ENCODE peak calls at places on chromosomes 4 and X, in seven cellular contexts. One of them, this sample, is unnamed.

GRCh38 chr4:185016946-185017797 is 1.1 kb upstream of the HELT start:
- DNase-seq in head of caudate nucleus: no peak
- DNase-seq in cardiac fibroblast: no peak
- DNase-seq in T-helper 2 cell: no peak
- DNase-seq in stimulated activated naive CD8-positive, alpha-beta T cell treated with anti-CD3 and anti-CD28 coated beads, Interleukin-15, Interleukin-2, amounts not matched to agents 100 U/mL and 50 U/mL, for 24 hours: no peak
- DNase-seq in uterus: no peak
- DNase-seq in AG09309: no peak
- DNase-seq in this sample: no peak

GRCh38 chr4:1716065-1716945 is 4.2 kb upstream of the SLBP start:
- DNase-seq in head of caudate nucleus: no peak
- DNase-seq in cardiac fibroblast: no peak
- DNase-seq in T-helper 2 cell: no peak
- DNase-seq in stimulated activated naive CD8-positive, alpha-beta T cell treated with anti-CD3 and anti-CD28 coated beads, Interleukin-15, Interleukin-2, amounts not matched to agents 100 U/mL and 50 U/mL, for 24 hours: no peak
- DNase-seq in uterus: no peak
- DNase-seq in AG09309: no peak
- DNase-seq in this sample: no peak

GRCh38 chr4:11585506-11585905 is 156.8 kb upstream of the HS3ST1 start:
- DNase-seq in head of caudate nucleus: peak
- DNase-seq in cardiac fibroblast: peak
- DNase-seq in T-helper 2 cell: no peak
- DNase-seq in stimulated activated naive CD8-positive, alpha-beta T cell treated with anti-CD3 and anti-CD28 coated beads, Interleukin-15, Interleukin-2, amounts not matched to agents 100 U/mL and 50 U/mL, for 24 hours: no peak
- DNase-seq in uterus: peak
- DNase-seq in AG09309: no peak
- DNase-seq in this sample: peak

GRCh38 chr4:38872620-38873019 is 5.0 kb downstream of the FAM114A1 start:
- DNase-seq in head of caudate nucleus: no peak
- DNase-seq in cardiac fibroblast: peak
- DNase-seq in T-helper 2 cell: no peak
- DNase-seq in stimulated activated naive CD8-positive, alpha-beta T cell treated with anti-CD3 and anti-CD28 coated beads, Interleukin-15, Interleukin-2, amounts not matched to agents 100 U/mL and 50 U/mL, for 24 hours: no peak
- DNase-seq in uterus: no peak
- DNase-seq in AG09309: no peak
- DNase-seq in this sample: no peak

GRCh38 chr4:42995343-42995944 is 102.9 kb downstream of the GRXCR1 start:
- DNase-seq in head of caudate nucleus: no peak
- DNase-seq in cardiac fibroblast: peak
- DNase-seq in T-helper 2 cell: no peak
- DNase-seq in stimulated activated naive CD8-positive, alpha-beta T cell treated with anti-CD3 and anti-CD28 coated beads, Interleukin-15, Interleukin-2, amounts not matched to agents 100 U/mL and 50 U/mL, for 24 hours: no peak
- DNase-seq in uterus: no peak
- DNase-seq in AG09309: no peak
- DNase-seq in this sample: no peak

GRCh38 chr4:36363024-36363423 is 81.6 kb downstream of the DTHD1 start:
- DNase-seq in head of caudate nucleus: no peak
- DNase-seq in cardiac fibroblast: peak
- DNase-seq in T-helper 2 cell: no peak
- DNase-seq in stimulated activated naive CD8-positive, alpha-beta T cell treated with anti-CD3 and anti-CD28 coated beads, Interleukin-15, Interleukin-2, amounts not matched to agents 100 U/mL and 50 U/mL, for 24 hours: no peak
- DNase-seq in uterus: no peak
- DNase-seq in AG09309: no peak
- DNase-seq in this sample: no peak

GRCh38 chrX:5113128-5113527 is 1115.5 kb downstream of the NLGN4X start:
- DNase-seq in head of caudate nucleus: no peak
- DNase-seq in cardiac fibroblast: peak
- DNase-seq in T-helper 2 cell: no peak
- DNase-seq in stimulated activated naive CD8-positive, alpha-beta T cell treated with anti-CD3 and anti-CD28 coated beads, Interleukin-15, Interleukin-2, amounts not matched to agents 100 U/mL and 50 U/mL, for 24 hours: no peak
- DNase-seq in uterus: no peak
- DNase-seq in AG09309: no peak
- DNase-seq in this sample: no peak

GRCh38 chr4:185928761-185929455 is 116.9 kb upstream of the SORBS2 start:
- DNase-seq in head of caudate nucleus: no peak
- DNase-seq in cardiac fibroblast: no peak
- DNase-seq in T-helper 2 cell: no peak
- DNase-seq in stimulated activated naive CD8-positive, alpha-beta T cell treated with anti-CD3 and anti-CD28 coated beads, Interleukin-15, Interleukin-2, amounts not matched to agents 100 U/mL and 50 U/mL, for 24 hours: no peak
- DNase-seq in uterus: no peak
- DNase-seq in AG09309: no peak
- DNase-seq in this sample: no peak

GRCh38 chr4:5469151-5469775 is 239.1 kb downstream of the EVC2 start:
- DNase-seq in head of caudate nucleus: no peak
- DNase-seq in cardiac fibroblast: no peak
- DNase-seq in T-helper 2 cell: no peak
- DNase-seq in stimulated activated naive CD8-positive, alpha-beta T cell treated with anti-CD3 and anti-CD28 coated beads, Interleukin-15, Interleukin-2, amounts not matched to agents 100 U/mL and 50 U/mL, for 24 hours: no peak
- DNase-seq in uterus: no peak
- DNase-seq in AG09309: no peak
- DNase-seq in this sample: no peak

GRCh38 chr4:74545488-74545887 is 100.6 kb downstream of the AREG start:
- DNase-seq in head of caudate nucleus: no peak
- DNase-seq in cardiac fibroblast: peak
- DNase-seq in T-helper 2 cell: no peak
- DNase-seq in stimulated activated naive CD8-positive, alpha-beta T cell treated with anti-CD3 and anti-CD28 coated beads, Interleukin-15, Interleukin-2, amounts not matched to agents 100 U/mL and 50 U/mL, for 24 hours: no peak
- DNase-seq in uterus: no peak
- DNase-seq in AG09309: no peak
- DNase-seq in this sample: no peak

GRCh38 chr4:109022941-109023340 is 260.1 kb upstream of the ETNPPL start:
- DNase-seq in head of caudate nucleus: no peak
- DNase-seq in cardiac fibroblast: peak
- DNase-seq in T-helper 2 cell: no peak
- DNase-seq in stimulated activated naive CD8-positive, alpha-beta T cell treated with anti-CD3 and anti-CD28 coated beads, Interleukin-15, Interleukin-2, amounts not matched to agents 100 U/mL and 50 U/mL, for 24 hours: no peak
- DNase-seq in uterus: no peak
- DNase-seq in AG09309: no peak
- DNase-seq in this sample: no peak

GRCh38 chrX:16836371-16836770 is 33.8 kb downstream of the RBBP7 start:
- DNase-seq in head of caudate nucleus: no peak
- DNase-seq in cardiac fibroblast: peak
- DNase-seq in T-helper 2 cell: no peak
- DNase-seq in stimulated activated naive CD8-positive, alpha-beta T cell treated with anti-CD3 and anti-CD28 coated beads, Interleukin-15, Interleukin-2, amounts not matched to agents 100 U/mL and 50 U/mL, for 24 hours: peak
- DNase-seq in uterus: no peak
- DNase-seq in AG09309: no peak
- DNase-seq in this sample: peak

GRCh38 chr4:182137343-182137742 is 105.9 kb upstream of the TENM3 start:
- DNase-seq in head of caudate nucleus: no peak
- DNase-seq in cardiac fibroblast: no peak
- DNase-seq in T-helper 2 cell: no peak
- DNase-seq in stimulated activated naive CD8-positive, alpha-beta T cell treated with anti-CD3 and anti-CD28 coated beads, Interleukin-15, Interleukin-2, amounts not matched to agents 100 U/mL and 50 U/mL, for 24 hours: no peak
- DNase-seq in uterus: no peak
- DNase-seq in AG09309: no peak
- DNase-seq in this sample: no peak

GRCh38 chr4:26372076-26372475 is 51.3 kb downstream of the RBPJ start:
- DNase-seq in head of caudate nucleus: no peak
- DNase-seq in cardiac fibroblast: no peak
- DNase-seq in T-helper 2 cell: no peak
- DNase-seq in stimulated activated naive CD8-positive, alpha-beta T cell treated with anti-CD3 and anti-CD28 coated beads, Interleukin-15, Interleukin-2, amounts not matched to agents 100 U/mL and 50 U/mL, for 24 hours: no peak
- DNase-seq in uterus: no peak
- DNase-seq in AG09309: no peak
- DNase-seq in this sample: no peak

GRCh38 chr4:73662709-73663546 is 42.7 kb upstream of the RASSF6 start:
- DNase-seq in head of caudate nucleus: no peak
- DNase-seq in cardiac fibroblast: peak
- DNase-seq in T-helper 2 cell: no peak
- DNase-seq in stimulated activated naive CD8-positive, alpha-beta T cell treated with anti-CD3 and anti-CD28 coated beads, Interleukin-15, Interleukin-2, amounts not matched to agents 100 U/mL and 50 U/mL, for 24 hours: no peak
- DNase-seq in uterus: no peak
- DNase-seq in AG09309: peak
- DNase-seq in this sample: no peak

GRCh38 chr4:102843273-102843672 is 15.9 kb upstream of the UBE2D3 start:
- DNase-seq in head of caudate nucleus: no peak
- DNase-seq in cardiac fibroblast: no peak
- DNase-seq in T-helper 2 cell: no peak
- DNase-seq in stimulated activated naive CD8-positive, alpha-beta T cell treated with anti-CD3 and anti-CD28 coated beads, Interleukin-15, Interleukin-2, amounts not matched to agents 100 U/mL and 50 U/mL, for 24 hours: no peak
- DNase-seq in uterus: no peak
- DNase-seq in AG09309: no peak
- DNase-seq in this sample: no peak

GRCh38 chrX:47772764-47773163 is 63.9 kb upstream of the ZNF81 start:
- DNase-seq in head of caudate nucleus: no peak
- DNase-seq in cardiac fibroblast: no peak
- DNase-seq in T-helper 2 cell: no peak
- DNase-seq in stimulated activated naive CD8-positive, alpha-beta T cell treated with anti-CD3 and anti-CD28 coated beads, Interleukin-15, Interleukin-2, amounts not matched to agents 100 U/mL and 50 U/mL, for 24 hours: no peak
- DNase-seq in uterus: no peak
- DNase-seq in AG09309: no peak
- DNase-seq in this sample: no peak

GRCh38 chrX:23898412-23898959 is 9.3 kb downstream of the APOO start:
- DNase-seq in head of caudate nucleus: no peak
- DNase-seq in cardiac fibroblast: peak
- DNase-seq in T-helper 2 cell: no peak
- DNase-seq in stimulated activated naive CD8-positive, alpha-beta T cell treated with anti-CD3 and anti-CD28 coated beads, Interleukin-15, Interleukin-2, amounts not matched to agents 100 U/mL and 50 U/mL, for 24 hours: no peak
- DNase-seq in uterus: no peak
- DNase-seq in AG09309: no peak
- DNase-seq in this sample: no peak

GRCh38 chr4:11949355-11949754 is 520.7 kb upstream of the HS3ST1 start:
- DNase-seq in head of caudate nucleus: no peak
- DNase-seq in cardiac fibroblast: no peak
- DNase-seq in T-helper 2 cell: no peak
- DNase-seq in stimulated activated naive CD8-positive, alpha-beta T cell treated with anti-CD3 and anti-CD28 coated beads, Interleukin-15, Interleukin-2, amounts not matched to agents 100 U/mL and 50 U/mL, for 24 hours: no peak
- DNase-seq in uterus: no peak
- DNase-seq in AG09309: no peak
- DNase-seq in this sample: no peak